ENCODE peak calls at places on chromosomes 2 and 18, in five cellular contexts. S is sigmoid colon, T is stomach, W is suprapubic skin, H is SK-N-SH. D is an unnamed sample. For H3K4me1, the result is how much of the 10 kb centered on the place peaks cover.

GRCh38 chr2:76958749-76959148 is 563.4 kb downstream of the LRRTM4 start:
- DNase-seq in W (no peak), H (no peak), S (no peak), T (no peak), D (no peak)

GRCh38 chr2:182208421-182208820 is 218.4 kb downstream of the PDE1A start:
- DNase-seq in S (no peak), T (no peak), H (no peak), W (no peak), D (no peak)

GRCh38 chr2:46353509-46353908 is 56.3 kb downstream of the EPAS1 start:
- DNase-seq in H (no peak), W (no peak), T (no peak), S (no peak), D (no peak)

GRCh38 chr2:20611077-20611843 is 39.6 kb downstream of the HS1BP3 start:
- DNase-seq in W (peak), H (no peak), S (peak), T (peak), D (peak)

GRCh38 chr18:78884502-78884901 is 95.1 kb upstream of the SALL3 start:
- DNase-seq in S (no peak), H (no peak), T (no peak), W (no peak), D (no peak)

GRCh38 chr2:137333386-137333972 is 568.1 kb downstream of the THSD7B start:
- DNase-seq in T (no peak), H (no peak), S (no peak), W (no peak), D (no peak)

GRCh38 chr2:196225213-196225612 is 53.8 kb upstream of the STK17B start:
- DNase-seq in S (no peak), H (no peak), T (no peak), W (no peak), D (no peak)

GRCh38 chr2:231803739-231804138 is 17.5 kb downstream of the COPS7B start:
- DNase-seq in H (no peak), S (no peak), T (no peak), W (no peak), D (no peak)

GRCh38 chr2:101515512-101515911 is 40.6 kb upstream of the RFX8 start:
- DNase-seq in H (no peak), S (peak), T (no peak), W (no peak), D (no peak)

GRCh38 chr2:184530959-184531358 is 67.4 kb upstream of the ZNF804A start:
- DNase-seq in W (peak), T (no peak), S (no peak), H (no peak), D (no peak)

GRCh38 chr18:22913861-22914260 is 19.3 kb upstream of the RBBP8 start:
- DNase-seq in H (no peak), T (peak), W (no peak), S (no peak), D (peak)

GRCh38 chr2:150280255-150280654 is 207.2 kb downstream of the RND3 start:
- DNase-seq in H (no peak), S (peak), T (no peak), W (no peak), D (no peak)

GRCh38 chr2:1849450-1849849 is 105.1 kb upstream of the PXDN start:
- DNase-seq in W (no peak), H (no peak), T (no peak), S (no peak), D (no peak)

GRCh38 chr2:7557376-7557775 is 640.2 kb downstream of the RNF144A start:
- DNase-seq in T (no peak), H (no peak), S (no peak), W (no peak), D (no peak)

GRCh38 chr2:62536873-62537547 is 31.0 kb upstream of the TMEM17 start:
- DNase-seq in T (no peak), S (no peak), H (no peak), W (no peak), D (no peak)

GRCh38 chr2:234083572-234084348 is 33.3 kb downstream of the SPP2 start:
- DNase-seq in W (no peak), S (no peak), H (no peak), T (no peak), D (no peak)

GRCh38 chr2:85707304-85707703 is 13.1 kb downstream of the GNLY start:
- DNase-seq in H (peak), S (peak), W (peak), T (peak), D (peak)

GRCh38 chr2:191691016-191691725 is 13.2 kb downstream of the NABP1 start:
- DNase-seq in S (no peak), T (peak), W (no peak), H (peak), D (peak)

GRCh38 chr2:87996570-87996969 is 19.8 kb downstream of the RNU2-63P start:
- DNase-seq in S (no peak), W (no peak), T (no peak), H (no peak), D (no peak)

GRCh38 chr18:48728204-48728833 is 189.5 kb downstream of the CTIF start:
- DNase-seq in T (no peak), S (no peak), H (no peak), W (peak), D (no peak)

GRCh38 chr2:161232571-161232970 is 72.3 kb downstream of the TANK start:
- DNase-seq in W (no peak), H (no peak), T (no peak), S (no peak), D (no peak)

GRCh38 chr18:75783816-75784215 is 356.3 kb upstream of the SMIM21 start:
- DNase-seq in W (no peak), H (no peak), T (no peak), S (no peak), D (no peak)

DNA sequence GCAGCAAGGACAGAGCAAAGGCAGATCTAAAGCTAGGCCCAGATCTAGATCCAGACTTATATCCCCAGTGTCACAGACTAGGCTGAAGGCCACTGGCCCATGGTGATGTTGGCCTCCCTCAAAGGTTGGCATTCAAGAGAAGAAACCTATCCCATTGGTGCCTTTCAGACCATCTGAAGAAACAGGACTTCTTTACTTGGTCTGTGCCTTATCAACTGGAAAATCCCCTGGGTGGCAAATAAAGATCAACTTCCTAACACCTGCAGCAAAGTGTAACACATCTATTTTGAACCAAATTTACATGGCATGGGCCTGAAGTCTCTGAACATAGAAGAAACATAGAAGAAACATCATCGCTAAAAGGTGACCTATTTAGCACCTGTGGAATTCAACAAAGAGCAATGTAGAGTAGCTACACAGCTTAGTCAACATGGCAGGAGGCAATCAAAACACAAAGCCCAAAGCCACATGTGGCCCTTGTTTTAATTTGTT is 35.8 kb downstream of the METTL4 start:
- DNase-seq in S (no peak), W (no peak), H (no peak), T (no peak), D (no peak)
- H3K4me1 ChIP-seq in S (under half), W (under half), H (under half), T (under half), D (under half)

GRCh38 chr18:62486290-62486964 is 36.4 kb upstream of the ZCCHC2 start:
- DNase-seq in W (no peak), T (peak), S (no peak), H (no peak), D (peak)

GRCh38 chr18:62487161-62487560 is 35.7 kb upstream of the ZCCHC2 start:
- DNase-seq in S (no peak), T (no peak), H (no peak), W (no peak), D (no peak)

GRCh38 chr18:62484941-62485340 is 37.9 kb upstream of the ZCCHC2 start:
- DNase-seq in W (no peak), H (no peak), T (no peak), S (no peak), D (no peak)

GRCh38 chr18:62480927-62481326 is 41.9 kb upstream of the ZCCHC2 start:
- DNase-seq in T (no peak), S (no peak), H (no peak), W (no peak), D (no peak)

DNA sequence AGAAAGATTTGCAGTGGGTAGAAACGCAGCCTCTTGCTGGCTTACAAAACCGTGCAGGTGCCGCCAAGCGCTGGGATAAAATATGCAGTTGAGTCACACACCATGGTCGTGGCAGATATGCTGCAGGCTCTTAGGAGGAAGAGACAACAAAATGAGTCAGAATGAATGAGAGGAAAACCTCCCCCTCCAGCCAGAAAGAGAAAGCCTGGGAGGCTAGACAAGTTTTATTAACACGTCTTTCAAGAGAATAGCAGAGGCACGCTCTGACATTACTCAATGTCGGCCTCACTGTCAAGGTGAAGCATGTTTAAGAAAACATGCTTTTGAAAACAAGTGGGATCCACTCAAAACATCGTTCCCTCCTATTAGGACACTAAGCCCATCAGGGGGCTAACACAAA is 37.1 kb upstream of the ZCCHC2 start:
- DNase-seq in W (no peak), T (peak), S (no peak), H (no peak), D (no peak)
- TF ChIP-seq POLR2AphosphoS5 in W (no peak), T (peak), S (no peak), H (peak), D (no peak)

DNA sequence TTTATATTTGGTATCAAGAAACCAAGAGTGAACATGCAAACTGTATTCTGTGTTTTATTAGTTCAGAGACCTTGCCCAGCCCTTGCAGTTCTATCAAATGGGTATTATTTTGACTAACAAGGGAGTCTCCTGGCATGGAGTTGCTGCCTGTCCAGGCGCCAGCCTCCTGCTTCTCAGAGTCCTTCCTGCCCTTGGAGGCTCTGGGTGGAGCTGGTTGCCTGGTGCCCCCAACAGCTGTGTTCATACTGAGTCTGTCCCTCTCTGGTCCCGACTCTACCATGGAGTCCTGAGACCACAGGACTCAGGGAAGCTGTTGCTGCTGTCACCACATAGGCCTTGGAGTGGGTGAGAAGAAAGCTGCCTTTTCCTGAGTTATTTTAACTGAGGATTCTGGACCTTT is 26.3 kb upstream of the GREB1 start:
- DNase-seq in T (no peak), H (no peak), W (no peak), S (no peak), D (no peak)
- H3K4me1 ChIP-seq in T (under half), H (under half), W (under half), S (under half), D (under half)

DNA sequence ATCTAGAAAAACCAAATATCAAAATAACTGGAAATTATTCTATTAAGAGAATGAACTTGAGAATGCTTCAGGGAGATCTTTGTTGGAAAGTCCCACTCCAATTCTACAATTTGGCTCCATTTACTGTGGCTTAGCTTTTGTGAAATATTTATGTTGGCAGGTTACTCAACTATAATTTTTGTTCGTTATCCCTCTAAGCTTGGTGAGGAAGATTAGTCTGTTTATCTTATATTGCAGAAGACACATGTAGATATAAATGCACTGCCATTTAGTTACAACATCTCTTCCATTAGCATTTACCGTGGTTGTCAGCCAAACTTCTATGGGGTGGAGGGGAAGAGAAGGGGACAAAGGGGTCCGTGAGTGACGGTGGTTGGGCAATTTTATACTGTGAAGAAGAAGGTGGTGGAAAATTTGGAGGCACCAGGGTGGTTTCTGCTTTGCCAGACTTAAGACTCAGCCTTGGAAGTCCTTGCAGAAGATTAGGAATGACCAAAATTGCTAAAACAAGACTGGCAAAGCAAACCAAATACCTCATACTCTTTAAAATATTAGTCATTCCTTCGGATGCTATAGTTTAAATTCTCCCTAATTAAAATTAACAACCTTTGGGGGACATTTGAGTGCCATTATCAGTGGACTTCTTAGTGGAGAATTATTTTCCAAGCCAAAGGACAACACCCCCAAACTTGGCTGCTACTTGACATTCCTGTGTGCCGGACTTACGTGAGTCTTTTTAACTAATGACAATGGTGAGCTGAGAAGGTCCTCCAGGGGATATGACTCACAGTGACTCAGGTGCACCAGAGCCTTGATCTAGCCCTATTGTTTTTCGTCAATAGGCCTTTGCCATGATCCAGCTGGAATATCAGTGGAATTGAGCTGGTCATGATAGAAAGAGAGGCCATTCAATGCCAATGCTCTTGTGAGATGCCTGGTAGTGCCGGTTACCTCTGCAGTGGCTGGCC is 117.8 kb upstream of the CXCR4 start:
- DNase-seq in W (no peak), S (no peak), H (no peak), T (no peak), D (no peak)
- TF ChIP-seq POLR2AphosphoS5 in W (no peak), S (no peak), H (no peak), T (peak), D (peak)

DNA sequence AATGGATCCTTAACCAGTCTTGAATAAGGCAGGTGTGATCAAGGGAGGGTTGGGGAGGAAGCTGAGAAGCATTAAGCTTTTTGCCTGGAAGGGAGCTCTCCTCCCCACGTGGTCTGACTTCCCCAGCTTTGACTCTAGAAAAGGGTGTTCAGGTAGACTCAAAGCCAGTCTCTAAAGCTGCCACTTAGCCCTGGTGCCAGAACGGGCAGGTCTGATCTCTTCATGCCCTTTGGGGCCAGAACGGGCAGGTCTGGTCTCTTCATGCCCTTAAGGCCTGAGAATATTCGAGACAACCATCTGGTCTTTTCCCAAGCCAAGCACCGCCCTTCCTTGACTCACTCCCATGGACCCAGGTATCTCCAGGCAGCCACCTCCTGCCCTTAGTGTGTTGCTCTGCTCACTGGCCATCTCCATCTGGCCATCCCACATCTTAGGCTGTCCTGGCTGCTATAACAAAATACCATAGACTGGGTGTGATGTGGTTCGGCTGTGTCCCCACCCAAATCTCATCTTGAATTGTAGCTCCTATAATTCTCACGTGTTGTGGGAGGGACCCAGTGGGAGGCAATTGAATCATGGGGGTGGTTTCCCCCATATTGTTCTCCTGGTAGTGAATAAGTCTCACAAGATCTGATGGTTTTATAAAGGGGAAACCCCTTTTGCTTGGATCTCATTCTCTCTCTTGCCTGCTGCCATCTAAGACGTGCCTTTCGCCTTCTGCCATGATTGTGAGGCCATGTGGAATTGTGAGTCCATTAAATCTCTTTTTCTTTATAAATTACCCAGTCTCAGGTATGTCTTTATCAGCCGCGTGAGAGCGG is 59.4 kb downstream of the SNORC start:
- DNase-seq in W (no peak), S (no peak), T (no peak), H (no peak), D (no peak)
- H3K4me1 ChIP-seq in W (under half), S (under half), T (under half), H (under half), D (under half)

DNA sequence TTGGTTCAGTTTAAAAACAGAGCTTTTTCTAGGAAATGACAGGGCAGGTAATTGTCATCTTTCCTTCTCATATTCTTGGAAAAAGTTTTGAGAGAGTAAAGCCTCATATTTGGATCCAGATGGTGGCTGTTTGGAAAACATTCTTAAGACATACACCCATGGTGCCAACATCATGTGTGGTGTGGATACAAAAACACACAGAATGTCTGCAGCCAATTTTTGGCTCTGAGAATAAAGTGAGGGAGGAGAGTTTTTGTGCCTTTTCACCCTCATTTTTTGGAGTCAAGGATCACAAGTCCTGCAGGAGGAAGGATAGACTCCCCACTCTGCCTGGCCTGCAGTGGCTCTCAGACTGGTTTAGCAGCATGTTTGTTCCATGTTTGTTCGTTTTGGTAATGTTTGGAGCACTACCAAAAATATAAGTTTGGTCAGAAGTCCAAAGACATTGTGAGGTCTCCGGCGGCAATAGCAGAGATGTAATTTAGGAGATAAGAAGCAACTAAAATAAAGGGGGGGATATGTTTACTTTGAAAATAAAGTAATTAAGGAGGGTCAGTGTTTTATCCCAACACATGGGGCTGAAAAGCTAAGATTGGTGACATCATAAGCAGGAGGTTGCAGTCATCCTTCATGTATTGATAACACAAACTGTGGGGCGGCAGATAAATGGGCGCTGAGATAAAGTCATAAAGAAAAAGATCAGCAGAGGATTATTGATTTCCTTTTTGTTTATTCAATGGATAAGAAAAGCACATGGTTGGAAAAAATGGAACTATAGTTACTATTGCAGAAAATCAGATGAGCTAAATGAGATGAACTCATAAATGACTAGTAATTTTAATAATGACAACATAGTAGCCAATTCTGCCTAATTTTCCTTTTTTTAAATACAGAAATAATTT is 639 bp downstream of the NOSTRIN start:
- DNase-seq in T (peak), W (no peak), H (no peak), S (no peak), D (peak)
- TF ChIP-seq POLR2AphosphoS5 in T (peak), W (no peak), H (no peak), S (no peak), D (no peak)

GRCh38 chr2:37855283-37856041 is 69.6 kb upstream of the RMDN2 start:
- DNase-seq in S (peak), H (no peak), W (no peak), T (peak), D (no peak)

GRCh38 chr2:37852585-37853014 is 72.5 kb upstream of the RMDN2 start:
- DNase-seq in S (no peak), T (no peak), W (no peak), H (no peak), D (no peak)

GRCh38 chr2:37856101-37856751 is 68.9 kb upstream of the RMDN2 start:
- DNase-seq in T (no peak), W (no peak), S (peak), H (peak), D (no peak)

GRCh38 chr2:37851828-37852584 is 73.1 kb upstream of the RMDN2 start:
- DNase-seq in H (no peak), S (no peak), T (no peak), W (no peak), D (no peak)

GRCh38 chr2:37854676-37855282 is 70.3 kb upstream of the RMDN2 start:
- DNase-seq in S (no peak), H (no peak), W (no peak), T (no peak), D (no peak)
- H3K4me1 ChIP-seq in S (half or more), H (under half), W (under half), T (half or more), D (under half)

D was measured in transverse colon.